ENCODE peak calls at places on chromosomes 16 and 17, in five cellular contexts. Y is substantia nigra, W is endothelial cell, P is nephron progenitor cell, E is NCI-H1417. R is an unnamed sample.

GRCh38 chr17:59972778-59973177 is 8.2 kb upstream of the RNFT1 start:
- DNase-seq in Y (no peak), W (no peak), P (no peak), E (no peak), R (no peak)

GRCh38 chr16:89022051-89022836 is 45.2 kb upstream of the CBFA2T3 start:
- DNase-seq in Y (no peak), W (no peak), P (no peak), E (peak), R (no peak)

GRCh38 chr17:10316986-10317834 is 55.6 kb downstream of the MYH13 start:
- DNase-seq in Y (peak), W (peak), P (peak), E (peak), R (peak)

GRCh38 chr17:10224592-10225195 is 26.3 kb upstream of the GAS7 start:
- DNase-seq in Y (peak), W (no peak), P (no peak), E (no peak), R (no peak)

GRCh38 chr16:53580038-53580802 is 77.2 kb upstream of the AKTIP start:
- DNase-seq in Y (no peak), W (no peak), P (no peak), E (no peak), R (no peak)

GRCh38 chr16:10849736-10850477 is 27.1 kb upstream of the CIITA start:
- DNase-seq in Y (no peak), W (no peak), P (no peak), E (no peak), R (no peak)

GRCh38 chr16:87207509-87207908 is 109.7 kb downstream of the C16orf95 start:
- DNase-seq in Y (no peak), W (no peak), P (no peak), E (no peak), R (peak)

GRCh38 chr16:89409161-89409711 is 81.1 kb downstream of the ANKRD11 start:
- DNase-seq in Y (no peak), W (no peak), P (no peak), E (no peak), R (peak)